ENCODE peak calls at places on chromosomes 1 and 21, in seven cellular contexts. One of them, this sample, is unnamed.

GRCh38 chr1:51417496-51418383 is 87.4 kb upstream of the TTC39A start:
- DNase-seq in putamen: no peak
- DNase-seq in amygdala: no peak
- DNase-seq in T-helper 17 cell: no peak
- DNase-seq in BE2C: no peak
- DNase-seq in RPMI8226: no peak
- DNase-seq in stimulated activated CD8-positive, alpha-beta memory T cell treated with anti-CD3 and anti-CD28 coated beads, Interleukin-4, amount 100 ng/mL, for 1 hour: no peak
- DNase-seq in this sample: no peak

GRCh38 chr1:61638296-61638695 is 86.6 kb downstream of the TM2D1 start:
- DNase-seq in RPMI8226: no peak
- DNase-seq in BE2C: no peak
- DNase-seq in amygdala: no peak
- DNase-seq in T-helper 17 cell: no peak
- DNase-seq in stimulated activated CD8-positive, alpha-beta memory T cell treated with anti-CD3 and anti-CD28 coated beads, Interleukin-4, amount 100 ng/mL, for 1 hour: no peak
- DNase-seq in putamen: no peak
- DNase-seq in this sample: no peak

GRCh38 chr1:31937300-31938183 is 626 bp downstream of the PTP4A2 start:
- DNase-seq in BE2C: peak
- DNase-seq in putamen: peak
- DNase-seq in amygdala: peak
- DNase-seq in stimulated activated CD8-positive, alpha-beta memory T cell treated with anti-CD3 and anti-CD28 coated beads, Interleukin-4, amount 100 ng/mL, for 1 hour: peak
- DNase-seq in T-helper 17 cell: peak
- DNase-seq in RPMI8226: peak
- DNase-seq in this sample: no peak

GRCh38 chr1:8464987-8465386 is 147.1 kb downstream of the SLC45A1 start:
- DNase-seq in BE2C: no peak
- DNase-seq in RPMI8226: no peak
- DNase-seq in stimulated activated CD8-positive, alpha-beta memory T cell treated with anti-CD3 and anti-CD28 coated beads, Interleukin-4, amount 100 ng/mL, for 1 hour: no peak
- DNase-seq in amygdala: no peak
- DNase-seq in putamen: peak
- DNase-seq in T-helper 17 cell: no peak
- DNase-seq in this sample: no peak

GRCh38 chr1:211628446-211628845 is 47.0 kb downstream of the NEK2 start:
- DNase-seq in stimulated activated CD8-positive, alpha-beta memory T cell treated with anti-CD3 and anti-CD28 coated beads, Interleukin-4, amount 100 ng/mL, for 1 hour: no peak
- DNase-seq in putamen: no peak
- DNase-seq in BE2C: no peak
- DNase-seq in RPMI8226: no peak
- DNase-seq in amygdala: no peak
- DNase-seq in T-helper 17 cell: no peak
- DNase-seq in this sample: no peak

GRCh38 chr1:85665932-85666331 is 42.3 kb downstream of the ZNHIT6 start:
- DNase-seq in stimulated activated CD8-positive, alpha-beta memory T cell treated with anti-CD3 and anti-CD28 coated beads, Interleukin-4, amount 100 ng/mL, for 1 hour: no peak
- DNase-seq in RPMI8226: no peak
- DNase-seq in T-helper 17 cell: no peak
- DNase-seq in amygdala: no peak
- DNase-seq in putamen: no peak
- DNase-seq in BE2C: no peak
- DNase-seq in this sample: no peak

GRCh38 chr1:6560267-6560666 is 5.2 kb downstream of the TAS1R1 start:
- DNase-seq in stimulated activated CD8-positive, alpha-beta memory T cell treated with anti-CD3 and anti-CD28 coated beads, Interleukin-4, amount 100 ng/mL, for 1 hour: no peak
- DNase-seq in putamen: no peak
- DNase-seq in T-helper 17 cell: no peak
- DNase-seq in BE2C: no peak
- DNase-seq in amygdala: no peak
- DNase-seq in RPMI8226: no peak
- DNase-seq in this sample: no peak

GRCh38 chr1:58783090-58783992 is 506 bp downstream of the JUN start:
- DNase-seq in BE2C: peak
- DNase-seq in stimulated activated CD8-positive, alpha-beta memory T cell treated with anti-CD3 and anti-CD28 coated beads, Interleukin-4, amount 100 ng/mL, for 1 hour: peak
- DNase-seq in amygdala: peak
- DNase-seq in T-helper 17 cell: peak
- DNase-seq in putamen: peak
- DNase-seq in RPMI8226: peak
- DNase-seq in this sample: peak

GRCh38 chr1:41626146-41626545 is 141.7 kb upstream of the EDN2 start:
- DNase-seq in stimulated activated CD8-positive, alpha-beta memory T cell treated with anti-CD3 and anti-CD28 coated beads, Interleukin-4, amount 100 ng/mL, for 1 hour: no peak
- DNase-seq in BE2C: no peak
- DNase-seq in putamen: no peak
- DNase-seq in T-helper 17 cell: no peak
- DNase-seq in amygdala: no peak
- DNase-seq in RPMI8226: no peak
- DNase-seq in this sample: no peak

GRCh38 chr1:165481820-165482532 is 37.0 kb upstream of the RXRG start:
- DNase-seq in T-helper 17 cell: no peak
- DNase-seq in RPMI8226: no peak
- DNase-seq in amygdala: no peak
- DNase-seq in stimulated activated CD8-positive, alpha-beta memory T cell treated with anti-CD3 and anti-CD28 coated beads, Interleukin-4, amount 100 ng/mL, for 1 hour: no peak
- DNase-seq in BE2C: no peak
- DNase-seq in putamen: no peak
- DNase-seq in this sample: peak

GRCh38 chr1:94539496-94539895 is 2.1 kb downstream of the F3 start:
- DNase-seq in T-helper 17 cell: no peak
- DNase-seq in amygdala: no peak
- DNase-seq in RPMI8226: no peak
- DNase-seq in stimulated activated CD8-positive, alpha-beta memory T cell treated with anti-CD3 and anti-CD28 coated beads, Interleukin-4, amount 100 ng/mL, for 1 hour: no peak
- DNase-seq in putamen: no peak
- DNase-seq in BE2C: no peak
- DNase-seq in this sample: no peak

GRCh38 chr1:66503841-66504470 is 30.0 kb upstream of the SGIP1 start:
- DNase-seq in T-helper 17 cell: no peak
- DNase-seq in putamen: peak
- DNase-seq in stimulated activated CD8-positive, alpha-beta memory T cell treated with anti-CD3 and anti-CD28 coated beads, Interleukin-4, amount 100 ng/mL, for 1 hour: no peak
- DNase-seq in amygdala: peak
- DNase-seq in BE2C: peak
- DNase-seq in RPMI8226: peak
- DNase-seq in this sample: peak

GRCh38 chr1:67376381-67376780 is 53.8 kb downstream of the SERBP1 start:
- DNase-seq in RPMI8226: no peak
- DNase-seq in BE2C: no peak
- DNase-seq in T-helper 17 cell: no peak
- DNase-seq in amygdala: no peak
- DNase-seq in stimulated activated CD8-positive, alpha-beta memory T cell treated with anti-CD3 and anti-CD28 coated beads, Interleukin-4, amount 100 ng/mL, for 1 hour: no peak
- DNase-seq in putamen: no peak
- DNase-seq in this sample: no peak

GRCh38 chr1:234549447-234550021 is 60.4 kb downstream of the IRF2BP2 start:
- DNase-seq in putamen: no peak
- DNase-seq in stimulated activated CD8-positive, alpha-beta memory T cell treated with anti-CD3 and anti-CD28 coated beads, Interleukin-4, amount 100 ng/mL, for 1 hour: no peak
- DNase-seq in amygdala: no peak
- DNase-seq in RPMI8226: no peak
- DNase-seq in T-helper 17 cell: no peak
- DNase-seq in BE2C: no peak
- DNase-seq in this sample: no peak

GRCh38 chr1:178951600-178951999 is 74.1 kb upstream of the FAM20B start:
- DNase-seq in amygdala: no peak
- DNase-seq in stimulated activated CD8-positive, alpha-beta memory T cell treated with anti-CD3 and anti-CD28 coated beads, Interleukin-4, amount 100 ng/mL, for 1 hour: no peak
- DNase-seq in T-helper 17 cell: no peak
- DNase-seq in BE2C: no peak
- DNase-seq in putamen: no peak
- DNase-seq in RPMI8226: no peak
- DNase-seq in this sample: no peak

GRCh38 chr1:36223373-36223995 is 759 bp upstream of the THRAP3 start:
- DNase-seq in stimulated activated CD8-positive, alpha-beta memory T cell treated with anti-CD3 and anti-CD28 coated beads, Interleukin-4, amount 100 ng/mL, for 1 hour: peak
- DNase-seq in RPMI8226: peak
- DNase-seq in T-helper 17 cell: no peak
- DNase-seq in amygdala: no peak
- DNase-seq in putamen: peak
- DNase-seq in BE2C: no peak
- DNase-seq in this sample: no peak

GRCh38 chr21:41794600-41794999 is 27.7 kb upstream of the RIPK4 start:
- DNase-seq in stimulated activated CD8-positive, alpha-beta memory T cell treated with anti-CD3 and anti-CD28 coated beads, Interleukin-4, amount 100 ng/mL, for 1 hour: no peak
- DNase-seq in T-helper 17 cell: no peak
- DNase-seq in putamen: no peak
- DNase-seq in amygdala: no peak
- DNase-seq in BE2C: no peak
- DNase-seq in RPMI8226: no peak
- DNase-seq in this sample: no peak

GRCh38 chr1:173421266-173421665 is 55.9 kb upstream of the PRDX6 start:
- DNase-seq in putamen: no peak
- DNase-seq in BE2C: no peak
- DNase-seq in amygdala: no peak
- DNase-seq in RPMI8226: no peak
- DNase-seq in stimulated activated CD8-positive, alpha-beta memory T cell treated with anti-CD3 and anti-CD28 coated beads, Interleukin-4, amount 100 ng/mL, for 1 hour: no peak
- DNase-seq in T-helper 17 cell: no peak
- DNase-seq in this sample: no peak

GRCh38 chr1:237041795-237042466 is at the start of gene RYR2:
- DNase-seq in BE2C: peak
- DNase-seq in T-helper 17 cell: no peak
- DNase-seq in RPMI8226: peak
- DNase-seq in putamen: no peak
- DNase-seq in amygdala: peak
- DNase-seq in stimulated activated CD8-positive, alpha-beta memory T cell treated with anti-CD3 and anti-CD28 coated beads, Interleukin-4, amount 100 ng/mL, for 1 hour: no peak
- DNase-seq in this sample: peak

GRCh38 chr1:156643266-156644092 is 1.6 kb downstream of the BCAN start:
- DNase-seq in stimulated activated CD8-positive, alpha-beta memory T cell treated with anti-CD3 and anti-CD28 coated beads, Interleukin-4, amount 100 ng/mL, for 1 hour: no peak
- DNase-seq in amygdala: no peak
- DNase-seq in T-helper 17 cell: no peak
- DNase-seq in RPMI8226: peak
- DNase-seq in BE2C: no peak
- DNase-seq in putamen: no peak
- DNase-seq in this sample: no peak

GRCh38 chr1:204232530-204232929 is 18.7 kb upstream of the GOLT1A start:
- DNase-seq in BE2C: no peak
- DNase-seq in T-helper 17 cell: no peak
- DNase-seq in putamen: no peak
- DNase-seq in amygdala: no peak
- DNase-seq in stimulated activated CD8-positive, alpha-beta memory T cell treated with anti-CD3 and anti-CD28 coated beads, Interleukin-4, amount 100 ng/mL, for 1 hour: no peak
- DNase-seq in RPMI8226: no peak
- DNase-seq in this sample: no peak

GRCh38 chr1:85328713-85329376 is 52.4 kb upstream of the BCL10 start:
- DNase-seq in putamen: no peak
- DNase-seq in RPMI8226: no peak
- DNase-seq in BE2C: no peak
- DNase-seq in stimulated activated CD8-positive, alpha-beta memory T cell treated with anti-CD3 and anti-CD28 coated beads, Interleukin-4, amount 100 ng/mL, for 1 hour: no peak
- DNase-seq in T-helper 17 cell: no peak
- DNase-seq in amygdala: no peak
- DNase-seq in this sample: peak

GRCh38 chr1:149848811-149849210 is 50.6 kb upstream of the BOLA1 start:
- DNase-seq in stimulated activated CD8-positive, alpha-beta memory T cell treated with anti-CD3 and anti-CD28 coated beads, Interleukin-4, amount 100 ng/mL, for 1 hour: no peak
- DNase-seq in putamen: no peak
- DNase-seq in BE2C: no peak
- DNase-seq in T-helper 17 cell: no peak
- DNase-seq in RPMI8226: peak
- DNase-seq in amygdala: no peak
- DNase-seq in this sample: no peak

GRCh38 chr1:92832537-92833160 is 809 bp downstream of the RPL5 start:
- DNase-seq in putamen: peak
- DNase-seq in BE2C: no peak
- DNase-seq in RPMI8226: no peak
- DNase-seq in amygdala: no peak
- DNase-seq in stimulated activated CD8-positive, alpha-beta memory T cell treated with anti-CD3 and anti-CD28 coated beads, Interleukin-4, amount 100 ng/mL, for 1 hour: no peak
- DNase-seq in T-helper 17 cell: no peak
- DNase-seq in this sample: no peak

GRCh38 chr1:245108251-245108650 is 46.5 kb upstream of the KIF26B start:
- DNase-seq in stimulated activated CD8-positive, alpha-beta memory T cell treated with anti-CD3 and anti-CD28 coated beads, Interleukin-4, amount 100 ng/mL, for 1 hour: no peak
- DNase-seq in T-helper 17 cell: no peak
- DNase-seq in BE2C: no peak
- DNase-seq in amygdala: no peak
- DNase-seq in RPMI8226: no peak
- DNase-seq in putamen: no peak
- DNase-seq in this sample: no peak

GRCh38 chr1:14815175-14815882 is 216.8 kb downstream of the KAZN start:
- DNase-seq in stimulated activated CD8-positive, alpha-beta memory T cell treated with anti-CD3 and anti-CD28 coated beads, Interleukin-4, amount 100 ng/mL, for 1 hour: no peak
- DNase-seq in RPMI8226: no peak
- DNase-seq in putamen: no peak
- DNase-seq in BE2C: no peak
- DNase-seq in T-helper 17 cell: no peak
- DNase-seq in amygdala: no peak
- DNase-seq in this sample: no peak

GRCh38 chr1:112714313-112715263 is 544 bp downstream of the PPM1J start:
- DNase-seq in putamen: no peak
- DNase-seq in stimulated activated CD8-positive, alpha-beta memory T cell treated with anti-CD3 and anti-CD28 coated beads, Interleukin-4, amount 100 ng/mL, for 1 hour: no peak
- DNase-seq in RPMI8226: no peak
- DNase-seq in T-helper 17 cell: no peak
- DNase-seq in amygdala: no peak
- DNase-seq in BE2C: no peak
- DNase-seq in this sample: no peak

GRCh38 chr1:157359309-157360020 is 192.8 kb downstream of the FCRL5 start:
- DNase-seq in T-helper 17 cell: no peak
- DNase-seq in BE2C: no peak
- DNase-seq in amygdala: no peak
- DNase-seq in putamen: no peak
- DNase-seq in stimulated activated CD8-positive, alpha-beta memory T cell treated with anti-CD3 and anti-CD28 coated beads, Interleukin-4, amount 100 ng/mL, for 1 hour: no peak
- DNase-seq in RPMI8226: peak
- DNase-seq in this sample: no peak

GRCh38 chr1:20980051-20980450 is 192.9 kb upstream of the HP1BP3 start:
- DNase-seq in amygdala: no peak
- DNase-seq in putamen: no peak
- DNase-seq in T-helper 17 cell: no peak
- DNase-seq in stimulated activated CD8-positive, alpha-beta memory T cell treated with anti-CD3 and anti-CD28 coated beads, Interleukin-4, amount 100 ng/mL, for 1 hour: no peak
- DNase-seq in BE2C: no peak
- DNase-seq in RPMI8226: no peak
- DNase-seq in this sample: no peak

GRCh38 chr1:15807121-15807520 is 328 bp downstream of the UQCRHL start:
- DNase-seq in BE2C: no peak
- DNase-seq in putamen: no peak
- DNase-seq in T-helper 17 cell: no peak
- DNase-seq in amygdala: no peak
- DNase-seq in RPMI8226: no peak
- DNase-seq in stimulated activated CD8-positive, alpha-beta memory T cell treated with anti-CD3 and anti-CD28 coated beads, Interleukin-4, amount 100 ng/mL, for 1 hour: no peak
- DNase-seq in this sample: no peak

GRCh38 chr1:214902636-214903320 is 179.8 kb upstream of the KCNK2 start:
- DNase-seq in T-helper 17 cell: no peak
- DNase-seq in BE2C: no peak
- DNase-seq in stimulated activated CD8-positive, alpha-beta memory T cell treated with anti-CD3 and anti-CD28 coated beads, Interleukin-4, amount 100 ng/mL, for 1 hour: no peak
- DNase-seq in putamen: no peak
- DNase-seq in RPMI8226: no peak
- DNase-seq in amygdala: no peak
- DNase-seq in this sample: no peak

GRCh38 chr1:15386128-15386824 is 23.4 kb upstream of the EFHD2 start:
- DNase-seq in RPMI8226: no peak
- DNase-seq in stimulated activated CD8-positive, alpha-beta memory T cell treated with anti-CD3 and anti-CD28 coated beads, Interleukin-4, amount 100 ng/mL, for 1 hour: no peak
- DNase-seq in BE2C: no peak
- DNase-seq in putamen: peak
- DNase-seq in amygdala: peak
- DNase-seq in T-helper 17 cell: no peak
- DNase-seq in this sample: no peak

GRCh38 chr21:27390384-27390783 is 423.5 kb upstream of the ADAMTS5 start:
- DNase-seq in RPMI8226: peak
- DNase-seq in BE2C: no peak
- DNase-seq in putamen: no peak
- DNase-seq in amygdala: no peak
- DNase-seq in T-helper 17 cell: no peak
- DNase-seq in stimulated activated CD8-positive, alpha-beta memory T cell treated with anti-CD3 and anti-CD28 coated beads, Interleukin-4, amount 100 ng/mL, for 1 hour: no peak
- DNase-seq in this sample: no peak

GRCh38 chr1:75838099-75838498 is 41.4 kb downstream of the MSH4 start:
- DNase-seq in amygdala: no peak
- DNase-seq in putamen: no peak
- DNase-seq in RPMI8226: no peak
- DNase-seq in BE2C: no peak
- DNase-seq in stimulated activated CD8-positive, alpha-beta memory T cell treated with anti-CD3 and anti-CD28 coated beads, Interleukin-4, amount 100 ng/mL, for 1 hour: no peak
- DNase-seq in T-helper 17 cell: no peak
- DNase-seq in this sample: no peak

GRCh38 chr1:164716992-164717703 is 158.2 kb downstream of the PBX1 start:
- DNase-seq in RPMI8226: peak
- DNase-seq in amygdala: no peak
- DNase-seq in stimulated activated CD8-positive, alpha-beta memory T cell treated with anti-CD3 and anti-CD28 coated beads, Interleukin-4, amount 100 ng/mL, for 1 hour: no peak
- DNase-seq in BE2C: no peak
- DNase-seq in putamen: no peak
- DNase-seq in T-helper 17 cell: no peak
- DNase-seq in this sample: no peak

GRCh38 chr1:97158704-97159103 is 437.1 kb downstream of the PTBP2 start:
- DNase-seq in RPMI8226: no peak
- DNase-seq in putamen: no peak
- DNase-seq in BE2C: no peak
- DNase-seq in stimulated activated CD8-positive, alpha-beta memory T cell treated with anti-CD3 and anti-CD28 coated beads, Interleukin-4, amount 100 ng/mL, for 1 hour: no peak
- DNase-seq in amygdala: no peak
- DNase-seq in T-helper 17 cell: no peak
- DNase-seq in this sample: no peak

GRCh38 chr1:95368178-95368577 is 134.2 kb downstream of the RWDD3 start:
- DNase-seq in stimulated activated CD8-positive, alpha-beta memory T cell treated with anti-CD3 and anti-CD28 coated beads, Interleukin-4, amount 100 ng/mL, for 1 hour: no peak
- DNase-seq in amygdala: no peak
- DNase-seq in T-helper 17 cell: no peak
- DNase-seq in RPMI8226: no peak
- DNase-seq in BE2C: no peak
- DNase-seq in putamen: no peak
- DNase-seq in this sample: no peak

GRCh38 chr1:201385299-201385891 is 7.9 kb upstream of the TNNT2 start:
- DNase-seq in RPMI8226: peak
- DNase-seq in T-helper 17 cell: no peak
- DNase-seq in BE2C: peak
- DNase-seq in putamen: no peak
- DNase-seq in stimulated activated CD8-positive, alpha-beta memory T cell treated with anti-CD3 and anti-CD28 coated beads, Interleukin-4, amount 100 ng/mL, for 1 hour: no peak
- DNase-seq in amygdala: no peak
- DNase-seq in this sample: no peak

This sample was measured in neuronal stem cell.